ENCODE peak calls at places on chromosomes 5 and 9, in four cellular contexts. Y is kidney epithelial cell; D is fibroblast of lung; T is CD8-positive, alpha-beta T cell. R is an unnamed sample. For H3K36me3, the result is how much of the 10 kb centered on the place peaks cover.

GRCh38 chr5:64532212-64532611 is 26.4 kb downstream of the RGS7BP start:
- DNase-seq in Y (no peak), D (no peak), T (no peak), R (no peak)

GRCh38 chr5:64295100-64295499 is 129.5 kb downstream of the RNF180 start:
- DNase-seq in Y (no peak), D (no peak), T (no peak), R (no peak)

GRCh38 chr5:103264529-103264928 is 6.0 kb downstream of the MACIR start:
- DNase-seq in Y (no peak), D (no peak), T (no peak), R (no peak)

GRCh38 chr9:112620998-112621694 is 96.8 kb downstream of the INIP start:
- DNase-seq in Y (no peak), D (no peak), T (no peak), R (no peak)

GRCh38 chr5:141703133-141703561 is 21.1 kb upstream of the ARAP3 start:
- DNase-seq in Y (no peak), D (peak), T (no peak), R (no peak)

GRCh38 chr5:151585970-151586369 is 5.2 kb downstream of the FAT2 start:
- DNase-seq in Y (no peak), D (no peak), T (no peak), R (no peak)

GRCh38 chr9:137454506-137455360 is 4.4 kb downstream of the NSMF start:
- DNase-seq in Y (no peak), D (peak), T (no peak), R (peak)

GRCh38 chr5:115179959-115180709 is 10.4 kb upstream of the TRIM36 start:
- DNase-seq in Y (no peak), D (peak), T (no peak), R (peak)

GRCh38 chr9:37760416-37761165 is 7.0 kb downstream of the TRMT10B start:
- DNase-seq in Y (peak), D (peak), T (no peak), R (no peak)

GRCh38 chr5:159536166-159536565 is 205.9 kb upstream of the IL12B start:
- DNase-seq in Y (no peak), D (no peak), T (no peak), R (no peak)

GRCh38 chr9:127776195-127776918 is 2.1 kb downstream of the SH2D3C start:
- DNase-seq in Y (no peak), D (no peak), T (peak), R (peak)

GRCh38 chr5:109956884-109957283 is 267.2 kb downstream of the MAN2A1 start:
- DNase-seq in Y (no peak), D (no peak), T (no peak), R (no peak)

GRCh38 chr5:141001854-141002666 is 35.8 kb downstream of the PCDHAC2 start:
- DNase-seq in Y (no peak), D (no peak), T (no peak), R (no peak)

GRCh38 chr9:136961279-136962065 is 9.4 kb downstream of the LCN12 start:
- DNase-seq in Y (no peak), D (no peak), T (no peak), R (no peak)

GRCh38 chr9:7011395-7012067 is 253.8 kb downstream of the KDM4C start:
- DNase-seq in Y (no peak), D (no peak), T (no peak), R (peak)

GRCh38 chr5:135065306-135066265 is 31.6 kb upstream of the PITX1 start:
- DNase-seq in Y (no peak), D (no peak), T (no peak), R (no peak)

GRCh38 chr5:124866355-124867063 is 120.1 kb upstream of the ZNF608 start:
- DNase-seq in Y (no peak), D (no peak), T (no peak), R (no peak)

GRCh38 chr5:55691265-55692105 is 20.6 kb downstream of the SLC38A9 start:
- DNase-seq in Y (no peak), D (peak), T (no peak), R (peak)

GRCh38 chr9:75201480-75202209 is 113.3 kb downstream of the OSTF1 start:
- DNase-seq in Y (no peak), D (no peak), T (no peak), R (no peak)

GRCh38 chr9:136197372-136197875 is 7.5 kb downstream of the LHX3 start:
- DNase-seq in Y (no peak), D (no peak), T (no peak), R (no peak)

GRCh38 chr5:148912714-148913398 is 86.4 kb downstream of the ADRB2 start:
- DNase-seq in Y (peak), D (peak), T (no peak), R (no peak)

GRCh38 chr9:138064547-138064946 is 187.0 kb downstream of the CACNA1B start:
- DNase-seq in Y (no peak), D (no peak), T (no peak), R (no peak)

GRCh38 chr5:111224561-111224989 is 391 bp downstream of the CAMK4 start:
- DNase-seq in Y (no peak), D (no peak), T (no peak), R (no peak)

GRCh38 chr5:58503634-58504033 is 12.4 kb downstream of the GAPT start:
- DNase-seq in Y (no peak), D (no peak), T (no peak), R (no peak)

GRCh38 chr9:3576358-3576757 is 50.6 kb upstream of the RFX3 start:
- DNase-seq in Y (no peak), D (no peak), T (no peak), R (no peak)

GRCh38 chr5:38538161-38538560 is 18.3 kb downstream of the LIFR start:
- DNase-seq in Y (peak), D (no peak), T (no peak), R (no peak)

GRCh38 chr9:135053133-135053532 is 34.3 kb upstream of the OLFM1 start:
- DNase-seq in Y (no peak), D (no peak), T (no peak), R (no peak)

GRCh38 chr5:95142145-95142544 is 142.7 kb downstream of the MCTP1 start:
- DNase-seq in Y (no peak), D (no peak), T (no peak), R (no peak)

GRCh38 chr9:68595868-68596267 is 55.2 kb upstream of the TMEM252 start:
- DNase-seq in Y (no peak), D (no peak), T (no peak), R (no peak)
- H3K4me3 ChIP-seq in Y (no peak), D (no peak), T (no peak), R (no peak)

DNA sequence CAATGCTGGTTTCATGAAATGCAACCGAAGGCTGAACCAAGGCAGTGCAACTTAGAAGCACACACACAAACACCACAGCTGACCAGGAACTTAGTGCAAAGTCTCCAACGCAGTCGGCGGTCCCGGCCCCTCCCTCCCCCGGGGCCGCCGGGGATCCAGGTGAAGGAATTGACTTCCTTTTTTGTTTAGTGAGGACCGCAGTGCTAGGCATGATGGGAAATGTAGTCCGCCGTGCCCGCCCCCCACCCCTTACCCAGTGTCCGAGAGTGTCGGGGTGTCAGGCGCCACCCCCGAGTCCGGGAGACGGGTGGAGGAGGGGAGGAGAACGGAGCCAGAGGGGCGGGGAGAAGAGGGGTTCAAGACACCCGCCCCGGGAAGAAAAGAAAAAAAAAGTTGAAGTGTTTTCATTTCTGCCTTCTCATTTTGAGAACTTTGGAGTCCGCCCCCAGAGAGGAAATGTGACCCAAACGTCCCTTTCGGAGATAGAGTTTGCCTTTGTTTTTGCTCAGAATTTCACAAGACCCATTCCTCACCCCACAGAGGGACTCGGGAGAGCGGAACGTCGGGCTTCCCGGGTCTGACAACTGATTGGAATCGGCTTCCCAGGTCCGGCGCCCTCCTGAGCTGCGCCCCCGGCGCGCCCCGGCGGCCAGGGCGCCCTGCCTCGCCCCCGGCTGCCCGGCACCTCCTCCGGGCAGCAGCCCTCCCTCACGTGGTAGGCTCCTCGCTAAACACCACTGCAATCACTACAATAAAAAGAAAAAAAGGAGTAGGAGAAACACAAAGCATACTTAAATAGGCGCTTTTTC is 2.0 kb downstream of the IER5L start:
- DNase-seq in Y (peak), D (peak), T (peak), R (peak)
- TF ChIP-seq CTCF in Y (no peak), D (no peak), T (no peak), R (no peak)

GRCh38 chr5:1086871-1087270 is 25.0 kb downstream of the SLC12A7 start:
- DNase-seq in Y (no peak), D (no peak), T (no peak), R (no peak)

GRCh38 chr5:1086137-1086536 is 25.7 kb downstream of the SLC12A7 start:
- DNase-seq in Y (no peak), D (no peak), T (no peak), R (no peak)

GRCh38 chr5:1081519-1081918 is 30.3 kb downstream of the SLC12A7 start:
- DNase-seq in Y (no peak), D (no peak), T (no peak), R (no peak)

GRCh38 chr5:1085391-1085790 is 26.5 kb downstream of the SLC12A7 start:
- DNase-seq in Y (no peak), D (no peak), T (no peak), R (no peak)

DNA sequence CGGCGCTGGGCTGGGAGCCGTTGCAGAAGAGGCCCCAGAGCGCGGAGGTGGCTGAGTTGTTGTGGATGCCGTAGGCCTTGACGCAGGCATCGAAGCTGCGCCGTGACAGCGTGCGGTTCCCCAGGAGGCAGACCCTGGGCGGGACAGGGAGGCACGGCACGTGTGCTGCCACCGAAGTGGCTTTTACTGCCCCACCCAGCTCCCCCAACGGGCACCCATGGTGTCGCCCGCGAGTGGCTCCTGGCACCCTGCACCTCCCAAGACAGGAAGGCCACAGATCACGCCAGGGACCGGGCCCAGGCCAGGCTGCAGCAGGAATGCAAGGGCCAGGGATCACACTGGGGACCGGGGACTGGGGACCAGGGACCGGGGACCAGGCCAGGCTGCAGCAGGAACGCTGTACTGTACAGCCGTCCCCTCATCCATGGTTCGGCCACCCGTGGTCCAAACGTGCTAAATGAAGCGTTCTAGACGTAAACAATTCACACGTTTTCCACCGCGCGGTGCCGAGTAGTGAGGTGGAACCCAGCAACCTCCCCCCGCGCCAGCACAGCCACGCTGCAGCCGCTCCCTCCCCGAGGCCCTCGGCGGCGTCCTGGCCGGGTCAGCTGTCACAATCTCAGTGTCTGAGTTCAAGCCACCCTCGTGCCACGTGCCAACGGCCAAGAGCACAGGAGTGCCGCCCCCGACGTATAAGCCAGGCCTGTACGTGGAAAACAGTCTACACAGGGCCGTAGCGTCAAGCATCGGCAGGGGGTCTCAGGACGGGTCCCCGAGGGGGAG is 27.8 kb downstream of the SLC12A7 start:
- DNase-seq in Y (no peak), D (no peak), T (no peak), R (no peak)
- H3K36me3 ChIP-seq in Y (under half), D (under half), T (under half), R (under half)

GRCh38 chr5:1963941-1964451 is 81.3 kb upstream of the IRX4 start:
- DNase-seq in Y (no peak), D (no peak), T (no peak), R (no peak)

GRCh38 chr5:1962619-1963355 is 80.1 kb upstream of the IRX4 start:
- DNase-seq in Y (no peak), D (no peak), T (no peak), R (no peak)

GRCh38 chr5:1961304-1961946 is 78.7 kb upstream of the IRX4 start:
- DNase-seq in Y (no peak), D (no peak), T (no peak), R (no peak)

GRCh38 chr5:1961952-1962595 is 79.3 kb upstream of the IRX4 start:
- DNase-seq in Y (no peak), D (no peak), T (no peak), R (no peak)

DNA sequence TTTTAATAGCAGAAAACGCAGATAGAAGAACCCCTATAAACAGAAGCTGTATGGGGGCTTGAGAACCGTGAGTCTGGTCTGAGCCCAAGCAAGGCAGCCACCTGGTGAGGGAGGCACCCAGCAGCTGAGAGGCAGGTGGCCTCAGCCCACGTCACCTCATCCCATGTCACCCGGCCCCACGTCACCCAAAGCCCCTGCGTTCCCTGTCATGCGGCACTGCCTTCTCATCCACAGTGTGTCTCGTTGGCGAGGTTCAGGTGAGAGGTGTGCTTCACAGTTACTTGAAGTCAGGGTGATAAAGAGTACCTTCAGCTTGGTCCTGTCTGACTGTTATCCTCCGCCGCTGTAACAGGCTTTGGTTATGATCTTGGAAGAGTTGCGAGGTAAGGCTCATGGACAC is 80.6 kb upstream of the IRX4 start:
- DNase-seq in Y (no peak), D (no peak), T (no peak), R (no peak)
- H3K4me3 ChIP-seq in Y (no peak), D (no peak), T (no peak), R (no peak)

GRCh38 chr5:132963175-132964104 is at the start of gene AFF4:
- DNase-seq in Y (peak), D (peak), T (peak), R (peak)

GRCh38 chr5:132965120-132965519 is 1.7 kb upstream of the AFF4 start:
- DNase-seq in Y (no peak), D (no peak), T (no peak), R (no peak)

GRCh38 chr5:132961887-132962286 is 1.5 kb downstream of the AFF4 start:
- DNase-seq in Y (no peak), D (peak), T (no peak), R (no peak)

GRCh38 chr5:132962429-132962928 is 955 bp downstream of the AFF4 start:
- DNase-seq in Y (no peak), D (peak), T (no peak), R (peak)
- TF ChIP-seq CTCF in Y (no peak), D (no peak), T (no peak), R (no peak)

DNA sequence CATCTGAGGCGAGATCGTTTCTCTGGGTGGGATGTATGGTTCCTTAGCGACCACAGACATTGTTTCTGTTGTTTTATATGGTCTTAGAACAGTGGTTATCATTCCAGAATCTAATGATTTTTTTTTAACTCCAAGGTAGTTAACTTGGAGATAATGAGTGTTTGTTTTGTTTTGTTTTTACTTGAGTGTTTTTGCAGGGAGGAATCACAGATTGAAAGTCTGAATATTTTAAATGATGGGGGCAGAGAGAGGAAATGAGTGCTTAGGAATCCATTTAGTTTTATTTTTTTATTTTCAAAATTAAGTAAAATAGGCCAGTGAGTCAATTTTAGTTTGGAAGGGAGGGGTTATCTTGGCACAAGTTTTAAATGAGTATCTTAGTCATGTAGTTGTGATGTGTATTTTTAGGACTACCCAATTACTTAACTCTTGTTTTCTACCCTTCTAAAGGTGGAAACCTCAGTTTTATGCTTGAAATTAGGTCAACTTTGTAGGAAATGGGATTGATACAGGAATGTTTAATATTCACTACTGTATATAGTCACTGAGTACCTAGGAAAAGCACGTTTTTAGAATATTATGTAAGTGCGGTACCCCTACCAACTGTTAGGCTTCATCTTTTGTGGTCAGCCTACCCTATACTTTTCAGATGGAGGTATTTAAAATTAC is 2.0 kb downstream of the UBE2R2 start:
- DNase-seq in Y (no peak), D (peak), T (no peak), R (no peak)
- H3K36me3 ChIP-seq in Y (under half), D (under half), T (under half), R (under half)

GRCh38 chr5:157050050-157050449 is 8.9 kb downstream of the HAVCR1 start:
- DNase-seq in Y (no peak), D (no peak), T (no peak), R (no peak)
- H3K4me3 ChIP-seq in Y (no peak), D (no peak), T (peak), R (no peak)

DNA sequence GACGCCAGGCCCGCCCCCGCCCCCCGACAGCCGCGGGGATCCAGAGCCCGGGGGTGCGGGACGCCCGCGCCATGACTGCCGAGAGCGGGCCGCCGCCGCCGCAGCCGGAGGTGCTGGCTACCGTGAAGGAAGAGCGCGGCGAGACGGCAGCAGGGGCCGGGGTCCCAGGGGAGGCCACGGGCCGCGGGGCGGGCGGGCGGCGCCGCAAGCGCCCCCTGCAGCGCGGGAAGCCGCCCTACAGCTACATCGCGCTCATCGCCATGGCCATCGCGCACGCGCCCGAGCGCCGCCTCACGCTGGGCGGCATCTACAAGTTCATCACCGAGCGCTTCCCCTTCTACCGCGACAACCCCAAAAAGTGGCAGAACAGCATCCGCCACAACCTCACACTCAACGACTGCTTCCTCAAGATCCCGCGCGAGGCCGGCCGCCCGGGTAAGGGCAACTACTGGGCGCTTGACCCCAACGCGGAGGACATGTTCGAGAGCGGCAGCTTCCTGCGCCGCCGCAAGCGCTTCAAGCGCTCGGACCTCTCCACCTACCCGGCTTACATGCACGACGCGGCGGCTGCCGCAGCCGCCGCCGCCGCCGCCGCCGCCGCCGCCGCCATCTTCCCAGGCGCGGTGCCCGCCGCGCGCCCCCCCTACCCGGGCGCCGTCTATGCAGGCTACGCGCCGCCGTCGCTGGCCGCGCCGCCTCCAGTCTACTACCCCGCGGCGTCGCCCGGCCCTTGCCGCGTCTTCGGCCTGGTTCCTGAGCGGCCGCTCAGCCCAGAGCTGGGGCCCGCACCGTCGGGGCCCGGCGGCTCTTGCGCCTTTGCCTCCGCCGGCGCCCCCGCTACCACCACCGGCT is 1.0 kb downstream of the FOXE1 start:
- DNase-seq in Y (no peak), D (peak), T (no peak), R (peak)
- TF ChIP-seq CTCF in Y (peak), D (no peak), T (peak), R (peak)